ENCODE peak calls at places on chromosomes 5 and 9, in eight cellular contexts. One of them, this sample, is unnamed.

GRCh38 chr9:15372385-15373200 is 50.1 kb upstream of the SNAPC3 start:
- DNase-seq in CD8-positive, alpha-beta T cell: no peak
- DNase-seq in pancreas: no peak
- DNase-seq in mucosa of descending colon: no peak
- DNase-seq in foreskin fibroblast: no peak
- DNase-seq in stomach: no peak
- DNase-seq in neuronal stem cell: no peak
- DNase-seq in fibroblast of lung: peak; percentile 7
- DNase-seq in this sample: no peak

GRCh38 chr5:176440932-176441706 is 7.1 kb upstream of the FAF2 start:
- DNase-seq in CD8-positive, alpha-beta T cell: no peak
- DNase-seq in pancreas: no peak
- DNase-seq in mucosa of descending colon: no peak
- DNase-seq in foreskin fibroblast: no peak
- DNase-seq in stomach: no peak
- DNase-seq in neuronal stem cell: no peak
- DNase-seq in fibroblast of lung: peak; percentile 25
- DNase-seq in this sample: no peak

GRCh38 chr5:127312131-127312530 is 21.5 kb downstream of the MEGF10 start:
- DNase-seq in CD8-positive, alpha-beta T cell: no peak
- DNase-seq in pancreas: no peak
- DNase-seq in mucosa of descending colon: peak; percentile 43
- DNase-seq in foreskin fibroblast: no peak
- DNase-seq in stomach: no peak
- DNase-seq in neuronal stem cell: no peak
- DNase-seq in fibroblast of lung: no peak
- DNase-seq in this sample: no peak

GRCh38 chr9:5630038-5630507 is 1.2 kb downstream of the RIC1 start:
- DNase-seq in CD8-positive, alpha-beta T cell: no peak
- DNase-seq in pancreas: no peak
- DNase-seq in mucosa of descending colon: no peak
- DNase-seq in foreskin fibroblast: no peak
- DNase-seq in stomach: no peak
- DNase-seq in neuronal stem cell: peak; percentile 12
- DNase-seq in fibroblast of lung: peak; percentile 56
- DNase-seq in this sample: peak; percentile 56

GRCh38 chr5:156883316-156883875 is 33.3 kb downstream of the PPP1R2B start:
- DNase-seq in CD8-positive, alpha-beta T cell: no peak
- DNase-seq in pancreas: no peak
- DNase-seq in mucosa of descending colon: no peak
- DNase-seq in foreskin fibroblast: no peak
- DNase-seq in stomach: no peak
- DNase-seq in neuronal stem cell: no peak
- DNase-seq in fibroblast of lung: no peak
- DNase-seq in this sample: no peak

GRCh38 chr9:68781866-68782265 is 76.8 kb downstream of the PIP5K1B start:
- DNase-seq in CD8-positive, alpha-beta T cell: no peak
- DNase-seq in pancreas: no peak
- DNase-seq in mucosa of descending colon: no peak
- DNase-seq in foreskin fibroblast: no peak
- DNase-seq in stomach: no peak
- DNase-seq in neuronal stem cell: no peak
- DNase-seq in fibroblast of lung: no peak
- DNase-seq in this sample: no peak

GRCh38 chr9:136902259-136902821 is 16.0 kb downstream of the TRAF2 start:
- DNase-seq in CD8-positive, alpha-beta T cell: peak; percentile 54
- DNase-seq in pancreas: peak; percentile 80
- DNase-seq in mucosa of descending colon: peak; percentile 89
- DNase-seq in foreskin fibroblast: no peak
- DNase-seq in stomach: peak; percentile 89
- DNase-seq in neuronal stem cell: no peak
- DNase-seq in fibroblast of lung: peak; percentile 76
- DNase-seq in this sample: peak; percentile 58

GRCh38 chr5:181161534-181162175 is 14.3 kb downstream of the OR2V2 start:
- DNase-seq in CD8-positive, alpha-beta T cell: no peak
- DNase-seq in pancreas: no peak
- DNase-seq in mucosa of descending colon: no peak
- DNase-seq in foreskin fibroblast: no peak
- DNase-seq in stomach: no peak
- DNase-seq in neuronal stem cell: no peak
- DNase-seq in fibroblast of lung: no peak
- DNase-seq in this sample: no peak

GRCh38 chr5:169169786-169170185 is 131.2 kb downstream of the SLIT3 start:
- DNase-seq in CD8-positive, alpha-beta T cell: no peak
- DNase-seq in pancreas: no peak
- DNase-seq in mucosa of descending colon: no peak
- DNase-seq in foreskin fibroblast: no peak
- DNase-seq in stomach: no peak
- DNase-seq in neuronal stem cell: no peak
- DNase-seq in fibroblast of lung: no peak
- DNase-seq in this sample: no peak

GRCh38 chr9:116701940-116702642 is 15.0 kb downstream of the TRIM32 start:
- DNase-seq in CD8-positive, alpha-beta T cell: no peak
- DNase-seq in pancreas: no peak
- DNase-seq in mucosa of descending colon: no peak
- DNase-seq in foreskin fibroblast: no peak
- DNase-seq in stomach: no peak
- DNase-seq in neuronal stem cell: no peak
- DNase-seq in fibroblast of lung: no peak
- DNase-seq in this sample: no peak

GRCh38 chr5:125612356-125613149 is 810.7 kb upstream of the GRAMD2B start:
- DNase-seq in CD8-positive, alpha-beta T cell: no peak
- DNase-seq in pancreas: peak; percentile 16
- DNase-seq in mucosa of descending colon: no peak
- DNase-seq in foreskin fibroblast: no peak
- DNase-seq in stomach: no peak
- DNase-seq in neuronal stem cell: no peak
- DNase-seq in fibroblast of lung: no peak
- DNase-seq in this sample: no peak

GRCh38 chr5:21121213-21121612 is 1133.2 kb upstream of the CDH18 start:
- DNase-seq in CD8-positive, alpha-beta T cell: no peak
- DNase-seq in pancreas: no peak
- DNase-seq in mucosa of descending colon: no peak
- DNase-seq in foreskin fibroblast: no peak
- DNase-seq in stomach: no peak
- DNase-seq in neuronal stem cell: no peak
- DNase-seq in fibroblast of lung: peak; percentile 68
- DNase-seq in this sample: no peak

GRCh38 chr9:126470251-126470993 is 143.3 kb upstream of the LMX1B start:
- DNase-seq in CD8-positive, alpha-beta T cell: no peak
- DNase-seq in pancreas: no peak
- DNase-seq in mucosa of descending colon: no peak
- DNase-seq in foreskin fibroblast: no peak
- DNase-seq in stomach: no peak
- DNase-seq in neuronal stem cell: no peak
- DNase-seq in fibroblast of lung: no peak
- DNase-seq in this sample: no peak

GRCh38 chr9:100498592-100498991 is 25.6 kb downstream of the TMEFF1 start:
- DNase-seq in CD8-positive, alpha-beta T cell: no peak
- DNase-seq in pancreas: no peak
- DNase-seq in mucosa of descending colon: no peak
- DNase-seq in foreskin fibroblast: no peak
- DNase-seq in stomach: no peak
- DNase-seq in neuronal stem cell: no peak
- DNase-seq in fibroblast of lung: peak; percentile 37
- DNase-seq in this sample: peak; percentile 34

GRCh38 chr5:180596115-180596667 is 4.9 kb upstream of the SCGB3A1 start:
- DNase-seq in CD8-positive, alpha-beta T cell: no peak
- DNase-seq in pancreas: no peak
- DNase-seq in mucosa of descending colon: no peak
- DNase-seq in foreskin fibroblast: no peak
- DNase-seq in stomach: peak; percentile 24
- DNase-seq in neuronal stem cell: no peak
- DNase-seq in fibroblast of lung: no peak
- DNase-seq in this sample: no peak

GRCh38 chr9:70131296-70131695 is 87.6 kb downstream of the MAMDC2 start:
- DNase-seq in CD8-positive, alpha-beta T cell: no peak
- DNase-seq in pancreas: no peak
- DNase-seq in mucosa of descending colon: no peak
- DNase-seq in foreskin fibroblast: no peak
- DNase-seq in stomach: no peak
- DNase-seq in neuronal stem cell: no peak
- DNase-seq in fibroblast of lung: no peak
- DNase-seq in this sample: no peak

GRCh38 chr5:151064916-151065499 is 15.8 kb downstream of the TNIP1 start:
- DNase-seq in CD8-positive, alpha-beta T cell: no peak
- DNase-seq in pancreas: no peak
- DNase-seq in mucosa of descending colon: no peak
- DNase-seq in foreskin fibroblast: no peak
- DNase-seq in stomach: no peak
- DNase-seq in neuronal stem cell: no peak
- DNase-seq in fibroblast of lung: no peak
- DNase-seq in this sample: no peak

GRCh38 chr5:151062405-151063135 is 18.3 kb downstream of the TNIP1 start:
- DNase-seq in CD8-positive, alpha-beta T cell: no peak
- DNase-seq in pancreas: no peak
- DNase-seq in mucosa of descending colon: no peak
- DNase-seq in foreskin fibroblast: no peak
- DNase-seq in stomach: no peak
- DNase-seq in neuronal stem cell: no peak
- DNase-seq in fibroblast of lung: no peak
- DNase-seq in this sample: no peak

GRCh38 chr5:151060742-151061141 is 20.1 kb downstream of the TNIP1 start:
- DNase-seq in CD8-positive, alpha-beta T cell: no peak
- DNase-seq in pancreas: no peak
- DNase-seq in mucosa of descending colon: no peak
- DNase-seq in foreskin fibroblast: no peak
- DNase-seq in stomach: no peak
- DNase-seq in neuronal stem cell: no peak
- DNase-seq in fibroblast of lung: no peak
- DNase-seq in this sample: no peak

GRCh38 chr5:151063590-151063989 is 17.2 kb downstream of the TNIP1 start:
- DNase-seq in CD8-positive, alpha-beta T cell: no peak
- DNase-seq in pancreas: no peak
- DNase-seq in mucosa of descending colon: no peak
- DNase-seq in foreskin fibroblast: no peak
- DNase-seq in stomach: no peak
- DNase-seq in neuronal stem cell: no peak
- DNase-seq in fibroblast of lung: peak; percentile 40
- DNase-seq in this sample: no peak

GRCh38 chr5:151063136-151063544 is 17.7 kb downstream of the TNIP1 start:
- DNase-seq in CD8-positive, alpha-beta T cell: no peak
- DNase-seq in pancreas: no peak
- DNase-seq in mucosa of descending colon: no peak
- DNase-seq in foreskin fibroblast: peak; percentile 79
- DNase-seq in stomach: no peak
- DNase-seq in neuronal stem cell: no peak
- DNase-seq in fibroblast of lung: peak; percentile 91
- DNase-seq in this sample: peak; percentile 87
- H3K4me3 ChIP-seq in CD8-positive, alpha-beta T cell: no peak overlapping the region
- H3K4me3 ChIP-seq in pancreas: no peak overlapping the region
- H3K4me3 ChIP-seq in mucosa of descending colon: no peak overlapping the region
- H3K4me3 ChIP-seq in foreskin fibroblast: no peak overlapping the region
- H3K4me3 ChIP-seq in stomach: no peak overlapping the region
- H3K4me3 ChIP-seq in neuronal stem cell: no peak overlapping the region
- H3K4me3 ChIP-seq in fibroblast of lung: no peak overlapping the region
- H3K4me3 ChIP-seq in this sample: no peak overlapping the region

DNA sequence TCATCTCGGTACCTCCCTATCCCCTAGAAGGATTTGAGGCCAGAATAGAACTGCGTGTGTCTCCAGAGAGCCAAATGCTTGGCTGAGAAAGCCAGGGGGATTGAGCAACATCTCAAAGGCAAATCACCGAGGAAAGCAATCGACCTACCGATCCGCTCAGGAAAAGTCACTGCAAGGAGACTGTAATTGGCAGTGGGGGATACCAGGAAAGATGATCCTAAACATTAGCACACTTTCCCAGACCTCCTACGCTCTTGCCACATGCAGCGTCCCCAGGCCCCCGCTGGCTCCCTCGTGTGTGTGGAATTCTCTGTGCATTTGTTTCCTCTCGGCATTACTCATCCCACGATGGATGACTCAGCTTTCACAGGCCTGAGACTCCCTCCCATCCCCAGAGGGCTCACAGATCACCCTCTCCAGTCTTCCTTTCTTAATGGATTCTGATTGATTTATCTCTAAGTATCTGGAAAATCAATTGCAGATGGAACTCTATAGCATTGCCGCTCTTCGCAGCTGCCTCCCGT is 82.2 kb upstream of the ICE1 start:
- DNase-seq in CD8-positive, alpha-beta T cell: no peak
- DNase-seq in pancreas: peak; percentile 40
- DNase-seq in mucosa of descending colon: peak; percentile 37
- DNase-seq in foreskin fibroblast: peak; percentile 87
- DNase-seq in stomach: peak; percentile 28
- DNase-seq in neuronal stem cell: no peak
- DNase-seq in fibroblast of lung: peak; percentile 96
- DNase-seq in this sample: peak; percentile 99
- H3K4me3 ChIP-seq in CD8-positive, alpha-beta T cell: no peak overlapping the region
- H3K4me3 ChIP-seq in pancreas: no peak overlapping the region
- H3K4me3 ChIP-seq in mucosa of descending colon: no peak overlapping the region
- H3K4me3 ChIP-seq in foreskin fibroblast: no peak overlapping the region
- H3K4me3 ChIP-seq in stomach: no peak overlapping the region
- H3K4me3 ChIP-seq in neuronal stem cell: no peak overlapping the region
- H3K4me3 ChIP-seq in fibroblast of lung: no peak overlapping the region
- H3K4me3 ChIP-seq in this sample: no peak overlapping the region

GRCh38 chr5:95934207-95934804 is 27.3 kb downstream of the ELL2 start:
- DNase-seq in CD8-positive, alpha-beta T cell: no peak
- DNase-seq in pancreas: no peak
- DNase-seq in mucosa of descending colon: no peak
- DNase-seq in foreskin fibroblast: no peak
- DNase-seq in stomach: no peak
- DNase-seq in neuronal stem cell: no peak
- DNase-seq in fibroblast of lung: no peak
- DNase-seq in this sample: no peak
- H3K4me3 ChIP-seq in CD8-positive, alpha-beta T cell: no peak overlapping the region
- H3K4me3 ChIP-seq in pancreas: no peak overlapping the region
- H3K4me3 ChIP-seq in mucosa of descending colon: no peak overlapping the region
- H3K4me3 ChIP-seq in foreskin fibroblast: no peak overlapping the region
- H3K4me3 ChIP-seq in stomach: no peak overlapping the region
- H3K4me3 ChIP-seq in neuronal stem cell: no peak overlapping the region
- H3K4me3 ChIP-seq in fibroblast of lung: no peak overlapping the region
- H3K4me3 ChIP-seq in this sample: no peak overlapping the region

GRCh38 chr9:134991808-134992754 is 74.4 kb upstream of the FCN1 start:
- DNase-seq in CD8-positive, alpha-beta T cell: no peak
- DNase-seq in pancreas: no peak
- DNase-seq in mucosa of descending colon: no peak
- DNase-seq in foreskin fibroblast: no peak
- DNase-seq in stomach: no peak
- DNase-seq in neuronal stem cell: no peak
- DNase-seq in fibroblast of lung: no peak
- DNase-seq in this sample: no peak
- H3K4me3 ChIP-seq in CD8-positive, alpha-beta T cell: no peak overlapping the region
- H3K4me3 ChIP-seq in pancreas: no peak overlapping the region
- H3K4me3 ChIP-seq in mucosa of descending colon: no peak overlapping the region
- H3K4me3 ChIP-seq in foreskin fibroblast: no peak overlapping the region
- H3K4me3 ChIP-seq in stomach: no peak overlapping the region
- H3K4me3 ChIP-seq in neuronal stem cell: no peak overlapping the region
- H3K4me3 ChIP-seq in fibroblast of lung: no peak overlapping the region
- H3K4me3 ChIP-seq in this sample: no peak overlapping the region

DNA sequence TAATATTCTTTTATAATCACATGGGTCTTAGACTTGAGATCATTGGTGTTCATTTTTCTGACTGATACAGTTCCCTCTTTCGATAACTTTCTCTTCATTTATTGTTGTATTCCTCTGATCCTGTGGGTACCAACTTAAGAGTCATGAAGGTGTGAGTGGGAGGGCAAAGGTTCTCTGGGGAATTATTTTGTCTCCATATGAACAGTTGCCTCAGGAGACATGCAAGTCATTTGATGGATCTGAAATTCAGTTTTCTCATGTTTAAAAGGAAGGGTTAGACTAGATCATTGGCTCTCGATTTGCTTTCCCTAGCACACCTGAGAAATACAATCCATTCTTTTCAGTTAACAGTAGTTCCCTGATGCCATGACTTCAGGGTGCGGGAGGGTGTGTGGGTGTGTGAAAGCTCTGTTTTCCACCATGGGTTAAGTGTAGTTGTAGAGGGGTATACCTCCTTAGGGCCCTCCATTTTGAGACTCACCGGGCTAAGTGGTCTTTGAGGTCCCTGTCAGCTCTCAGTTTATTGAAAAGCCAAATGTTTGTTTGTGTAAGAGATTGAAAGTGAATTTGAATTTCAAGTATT is 47.8 kb downstream of the CNTRL start:
- DNase-seq in CD8-positive, alpha-beta T cell: no peak
- DNase-seq in pancreas: no peak
- DNase-seq in mucosa of descending colon: no peak
- DNase-seq in foreskin fibroblast: no peak
- DNase-seq in stomach: no peak
- DNase-seq in neuronal stem cell: no peak
- DNase-seq in fibroblast of lung: no peak
- DNase-seq in this sample: peak; percentile 34
- H3K4me3 ChIP-seq in CD8-positive, alpha-beta T cell: peak overlapping the region; percentile 61
- H3K4me3 ChIP-seq in pancreas: no peak overlapping the region
- H3K4me3 ChIP-seq in mucosa of descending colon: no peak overlapping the region
- H3K4me3 ChIP-seq in foreskin fibroblast: peak overlapping the region; percentile 64
- H3K4me3 ChIP-seq in stomach: peak overlapping the region; percentile 47
- H3K4me3 ChIP-seq in neuronal stem cell: peak overlapping the region; percentile 43
- H3K4me3 ChIP-seq in fibroblast of lung: peak overlapping the region; percentile 26
- H3K4me3 ChIP-seq in this sample: peak overlapping the region; percentile 68

This sample was measured in fibroblast of mammary gland.